ENCODE peak calls at places on chromosomes 12 and 14, in seven cellular contexts. One of them, this sample, is unnamed.

GRCh38 chr12:71139153-71139735 is 18.6 kb downstream of the TSPAN8 start:
- DNase-seq in sigmoid colon: no peak
- DNase-seq in astrocyte: no peak
- DNase-seq in choroid plexus epithelial cell: no peak
- DNase-seq in A549: no peak
- DNase-seq in OCI-LY7: no peak
- DNase-seq in Caco-2: peak
- DNase-seq in this sample: no peak

GRCh38 chr12:59086124-59086523 is 165.8 kb upstream of the LRIG3 start:
- DNase-seq in sigmoid colon: no peak
- DNase-seq in astrocyte: peak
- DNase-seq in choroid plexus epithelial cell: no peak
- DNase-seq in A549: no peak
- DNase-seq in OCI-LY7: no peak
- DNase-seq in Caco-2: no peak
- DNase-seq in this sample: no peak

GRCh38 chr12:92573104-92573503 is 129.7 kb upstream of the PLEKHG7 start:
- DNase-seq in sigmoid colon: no peak
- DNase-seq in astrocyte: no peak
- DNase-seq in choroid plexus epithelial cell: no peak
- DNase-seq in A549: no peak
- DNase-seq in OCI-LY7: no peak
- DNase-seq in Caco-2: no peak
- DNase-seq in this sample: no peak

GRCh38 chr12:6538420-6539275 is 4.3 kb downstream of the GAPDH start:
- DNase-seq in sigmoid colon: peak
- DNase-seq in astrocyte: peak
- DNase-seq in choroid plexus epithelial cell: no peak
- DNase-seq in A549: peak
- DNase-seq in OCI-LY7: peak
- DNase-seq in Caco-2: peak
- DNase-seq in this sample: peak

GRCh38 chr12:113149361-113150150 is at the start of gene CFAP73:
- DNase-seq in sigmoid colon: no peak
- DNase-seq in astrocyte: peak
- DNase-seq in choroid plexus epithelial cell: peak
- DNase-seq in A549: peak
- DNase-seq in OCI-LY7: no peak
- DNase-seq in Caco-2: peak
- DNase-seq in this sample: peak

GRCh38 chr12:114483996-114484395 is 78.1 kb upstream of the TBX5 start:
- DNase-seq in sigmoid colon: no peak
- DNase-seq in astrocyte: no peak
- DNase-seq in choroid plexus epithelial cell: no peak
- DNase-seq in A549: no peak
- DNase-seq in OCI-LY7: no peak
- DNase-seq in Caco-2: no peak
- DNase-seq in this sample: no peak

GRCh38 chr12:1966561-1967211 is 37.6 kb downstream of the DCP1B start:
- DNase-seq in sigmoid colon: peak
- DNase-seq in astrocyte: no peak
- DNase-seq in choroid plexus epithelial cell: no peak
- DNase-seq in A549: no peak
- DNase-seq in OCI-LY7: no peak
- DNase-seq in Caco-2: no peak
- DNase-seq in this sample: no peak

GRCh38 chr12:51549637-51550036 is 41.4 kb upstream of the SCN8A start:
- DNase-seq in sigmoid colon: no peak
- DNase-seq in astrocyte: no peak
- DNase-seq in choroid plexus epithelial cell: peak
- DNase-seq in A549: no peak
- DNase-seq in OCI-LY7: no peak
- DNase-seq in Caco-2: no peak
- DNase-seq in this sample: peak

GRCh38 chr12:132188451-132189298 is 44.4 kb downstream of the NOC4L start:
- DNase-seq in sigmoid colon: no peak
- DNase-seq in astrocyte: no peak
- DNase-seq in choroid plexus epithelial cell: no peak
- DNase-seq in A549: no peak
- DNase-seq in OCI-LY7: no peak
- DNase-seq in Caco-2: no peak
- DNase-seq in this sample: no peak

GRCh38 chr12:12323606-12324005 is 26.4 kb downstream of the MANSC1 start:
- DNase-seq in sigmoid colon: no peak
- DNase-seq in astrocyte: peak
- DNase-seq in choroid plexus epithelial cell: no peak
- DNase-seq in A549: no peak
- DNase-seq in OCI-LY7: no peak
- DNase-seq in Caco-2: peak
- DNase-seq in this sample: peak

GRCh38 chr14:104821229-104821945 is 20.5 kb downstream of the ZBTB42 start:
- DNase-seq in sigmoid colon: peak
- DNase-seq in astrocyte: no peak
- DNase-seq in choroid plexus epithelial cell: no peak
- DNase-seq in A549: no peak
- DNase-seq in OCI-LY7: no peak
- DNase-seq in Caco-2: no peak
- DNase-seq in this sample: no peak

GRCh38 chr14:85565862-85566296 is 35.9 kb downstream of the FLRT2 start:
- DNase-seq in sigmoid colon: no peak
- DNase-seq in astrocyte: peak
- DNase-seq in choroid plexus epithelial cell: peak
- DNase-seq in A549: no peak
- DNase-seq in OCI-LY7: no peak
- DNase-seq in Caco-2: no peak
- DNase-seq in this sample: peak

GRCh38 chr14:63039800-63040380 is 5.4 kb downstream of the KCNH5 start:
- DNase-seq in sigmoid colon: no peak
- DNase-seq in astrocyte: peak
- DNase-seq in choroid plexus epithelial cell: peak
- DNase-seq in A549: peak
- DNase-seq in OCI-LY7: peak
- DNase-seq in Caco-2: no peak
- DNase-seq in this sample: peak

GRCh38 chr12:71128191-71128590 is 29.6 kb downstream of the TSPAN8 start:
- DNase-seq in sigmoid colon: no peak
- DNase-seq in astrocyte: peak
- DNase-seq in choroid plexus epithelial cell: peak
- DNase-seq in A549: no peak
- DNase-seq in OCI-LY7: no peak
- DNase-seq in Caco-2: no peak
- DNase-seq in this sample: peak

GRCh38 chr14:104813286-104813685 is 12.4 kb downstream of the ZBTB42 start:
- DNase-seq in sigmoid colon: peak
- DNase-seq in astrocyte: no peak
- DNase-seq in choroid plexus epithelial cell: no peak
- DNase-seq in A549: no peak
- DNase-seq in OCI-LY7: no peak
- DNase-seq in Caco-2: peak
- DNase-seq in this sample: no peak

GRCh38 chr12:116559330-116560080 is at the start of gene MAP1LC3B2:
- DNase-seq in sigmoid colon: peak
- DNase-seq in astrocyte: peak
- DNase-seq in choroid plexus epithelial cell: peak
- DNase-seq in A549: peak
- DNase-seq in OCI-LY7: peak
- DNase-seq in Caco-2: peak
- DNase-seq in this sample: peak

GRCh38 chr12:89556976-89557375 is 31.1 kb upstream of the POC1B start:
- DNase-seq in sigmoid colon: no peak
- DNase-seq in astrocyte: peak
- DNase-seq in choroid plexus epithelial cell: no peak
- DNase-seq in A549: no peak
- DNase-seq in OCI-LY7: no peak
- DNase-seq in Caco-2: no peak
- DNase-seq in this sample: no peak

GRCh38 chr14:104770072-104770579 is 17.2 kb downstream of the SIVA1 start:
- DNase-seq in sigmoid colon: no peak
- DNase-seq in astrocyte: no peak
- DNase-seq in choroid plexus epithelial cell: no peak
- DNase-seq in A549: no peak
- DNase-seq in OCI-LY7: no peak
- DNase-seq in Caco-2: no peak
- DNase-seq in this sample: no peak

GRCh38 chr12:28489256-28489655 is 299.0 kb downstream of the CCDC91 start:
- DNase-seq in sigmoid colon: no peak
- DNase-seq in astrocyte: peak
- DNase-seq in choroid plexus epithelial cell: peak
- DNase-seq in A549: no peak
- DNase-seq in OCI-LY7: no peak
- DNase-seq in Caco-2: no peak
- DNase-seq in this sample: peak

GRCh38 chr12:61891632-61892031 is 368.6 kb upstream of the USP15 start:
- DNase-seq in sigmoid colon: no peak
- DNase-seq in astrocyte: no peak
- DNase-seq in choroid plexus epithelial cell: peak
- DNase-seq in A549: no peak
- DNase-seq in OCI-LY7: no peak
- DNase-seq in Caco-2: no peak
- DNase-seq in this sample: no peak

GRCh38 chr14:85607571-85608219 is 77.8 kb downstream of the FLRT2 start:
- DNase-seq in sigmoid colon: no peak
- DNase-seq in astrocyte: peak
- DNase-seq in choroid plexus epithelial cell: peak
- DNase-seq in A549: peak
- DNase-seq in OCI-LY7: no peak
- DNase-seq in Caco-2: no peak
- DNase-seq in this sample: peak

GRCh38 chr14:90777830-90778467 is 38.3 kb downstream of the TTC7B start:
- DNase-seq in sigmoid colon: no peak
- DNase-seq in astrocyte: no peak
- DNase-seq in choroid plexus epithelial cell: no peak
- DNase-seq in A549: no peak
- DNase-seq in OCI-LY7: no peak
- DNase-seq in Caco-2: no peak
- DNase-seq in this sample: no peak

GRCh38 chr12:78004451-78005093 is 173.9 kb downstream of the NAV3 start:
- DNase-seq in sigmoid colon: no peak
- DNase-seq in astrocyte: no peak
- DNase-seq in choroid plexus epithelial cell: no peak
- DNase-seq in A549: no peak
- DNase-seq in OCI-LY7: no peak
- DNase-seq in Caco-2: no peak
- DNase-seq in this sample: peak

GRCh38 chr12:84888861-84889260 is 23.7 kb downstream of the SLC6A15 start:
- DNase-seq in sigmoid colon: no peak
- DNase-seq in astrocyte: no peak
- DNase-seq in choroid plexus epithelial cell: no peak
- DNase-seq in A549: no peak
- DNase-seq in OCI-LY7: no peak
- DNase-seq in Caco-2: no peak
- DNase-seq in this sample: no peak

GRCh38 chr12:9721394-9722092 is 11.4 kb downstream of the CLECL1 start:
- DNase-seq in sigmoid colon: no peak
- DNase-seq in astrocyte: no peak
- DNase-seq in choroid plexus epithelial cell: peak
- DNase-seq in A549: peak
- DNase-seq in OCI-LY7: peak
- DNase-seq in Caco-2: no peak
- DNase-seq in this sample: peak

DNA sequence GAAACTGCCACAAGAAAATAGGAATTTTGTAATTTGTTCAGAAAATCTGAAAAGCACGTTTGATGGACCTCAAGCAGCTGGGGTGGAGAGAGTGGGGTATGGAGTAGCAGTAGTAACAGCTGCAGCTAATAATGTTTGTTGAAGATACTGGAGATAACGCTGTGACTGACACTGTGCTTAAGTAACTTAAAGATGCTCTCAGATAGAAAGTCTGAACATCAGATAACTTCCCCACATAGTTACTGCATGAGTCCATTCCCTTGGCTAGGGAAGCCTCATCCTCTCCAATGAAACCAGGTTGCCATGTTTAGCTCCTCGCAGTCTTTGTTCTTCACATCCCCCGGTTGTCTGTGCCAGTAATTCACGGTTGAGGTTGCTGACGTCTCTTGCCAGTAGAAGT is 24.9 kb downstream of the RMST start:
- DNase-seq in sigmoid colon: no peak
- DNase-seq in astrocyte: no peak
- DNase-seq in choroid plexus epithelial cell: no peak
- DNase-seq in A549: no peak
- DNase-seq in OCI-LY7: no peak
- DNase-seq in Caco-2: no peak
- DNase-seq in this sample: no peak
- TF ChIP-seq CTCF in sigmoid colon: no peak
- TF ChIP-seq CTCF in astrocyte: no peak
- TF ChIP-seq CTCF in choroid plexus epithelial cell: no peak
- TF ChIP-seq CTCF in A549: no peak
- TF ChIP-seq CTCF in OCI-LY7: no peak
- TF ChIP-seq CTCF in Caco-2: no peak
- TF ChIP-seq CTCF in this sample: no peak

DNA sequence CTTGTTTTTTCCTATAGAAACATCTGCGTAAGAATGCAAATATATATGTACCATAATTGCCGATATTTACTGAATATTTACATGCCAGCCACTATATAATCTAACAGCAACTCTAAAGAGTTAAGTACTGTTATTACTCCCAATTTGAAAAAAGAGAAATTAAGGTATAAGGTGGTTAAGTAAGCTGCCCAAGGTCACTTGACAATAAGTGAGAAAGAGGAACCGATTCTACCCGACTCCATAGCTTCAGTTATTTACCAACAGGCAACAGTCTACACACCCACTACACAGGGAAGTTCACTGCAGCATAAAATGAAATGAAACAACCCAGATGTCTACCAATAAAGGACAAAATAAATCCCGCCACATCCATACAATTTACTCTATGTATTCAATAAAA is 1.1 kb downstream of the MIS18BP1 start:
- DNase-seq in sigmoid colon: no peak
- DNase-seq in astrocyte: no peak
- DNase-seq in choroid plexus epithelial cell: peak
- DNase-seq in A549: peak
- DNase-seq in OCI-LY7: peak
- DNase-seq in Caco-2: no peak
- DNase-seq in this sample: peak
- H3K4me3 ChIP-seq in sigmoid colon: no peak
- H3K4me3 ChIP-seq in astrocyte: peak
- H3K4me3 ChIP-seq in choroid plexus epithelial cell: peak
- H3K4me3 ChIP-seq in A549: peak
- H3K4me3 ChIP-seq in OCI-LY7: peak
- H3K4me3 ChIP-seq in Caco-2: peak
- H3K4me3 ChIP-seq in this sample: peak

GRCh38 chr14:77376771-77377501 is at the start of the genes SAMD15 and TMED8:
- DNase-seq in sigmoid colon: peak
- DNase-seq in astrocyte: peak
- DNase-seq in choroid plexus epithelial cell: peak
- DNase-seq in A549: peak
- DNase-seq in OCI-LY7: peak
- DNase-seq in Caco-2: peak
- DNase-seq in this sample: peak
- TF ChIP-seq CTCF in sigmoid colon: no peak
- TF ChIP-seq CTCF in astrocyte: peak
- TF ChIP-seq CTCF in choroid plexus epithelial cell: peak
- TF ChIP-seq CTCF in A549: no peak
- TF ChIP-seq CTCF in OCI-LY7: peak
- TF ChIP-seq CTCF in Caco-2: peak
- TF ChIP-seq CTCF in this sample: peak

DNA sequence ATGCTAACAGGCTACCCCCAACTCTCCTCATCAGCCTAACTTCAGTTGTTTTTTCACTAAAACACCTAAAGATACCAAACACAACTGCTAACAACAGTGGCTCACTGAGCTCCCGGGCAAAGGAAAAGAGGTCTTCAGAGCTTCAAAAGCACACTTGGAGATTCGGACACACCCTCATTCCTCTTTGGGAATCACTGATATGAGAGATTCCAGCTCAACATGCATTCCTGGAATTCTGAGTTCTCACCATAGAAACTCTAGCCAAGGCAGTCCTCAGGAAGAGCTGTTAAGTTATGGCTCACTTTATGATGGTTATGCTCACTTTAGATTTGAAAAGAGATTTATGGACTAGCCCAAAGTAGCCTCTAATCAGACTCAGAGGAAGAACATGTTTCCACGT is 40.1 kb downstream of the STXBP6 start:
- DNase-seq in sigmoid colon: no peak
- DNase-seq in astrocyte: peak
- DNase-seq in choroid plexus epithelial cell: no peak
- DNase-seq in A549: peak
- DNase-seq in OCI-LY7: no peak
- DNase-seq in Caco-2: peak
- DNase-seq in this sample: peak
- H3K4me3 ChIP-seq in sigmoid colon: no peak
- H3K4me3 ChIP-seq in astrocyte: peak
- H3K4me3 ChIP-seq in choroid plexus epithelial cell: no peak
- H3K4me3 ChIP-seq in A549: no peak
- H3K4me3 ChIP-seq in OCI-LY7: no peak
- H3K4me3 ChIP-seq in Caco-2: no peak
- H3K4me3 ChIP-seq in this sample: no peak

This sample was measured in AG10803.